ENCODE peak calls at places on chromosomes 12 and 14, in nine cellular contexts. X, P, G, L, D, E, K, W and U are unnamed samples.

GRCh38 chr12:48997719-48998496 is 1.3 kb downstream of the DDN start:
- DNase-seq in E (no peak), D (no peak), W (peak), K (no peak), X (no peak), G (no peak), P (no peak), L (no peak), U (peak)

GRCh38 chr12:98737327-98737722 is 92.2 kb downstream of the APAF1 start:
- DNase-seq in P (no peak), D (no peak), X (no peak), G (no peak), W (no peak), E (no peak), L (no peak), K (no peak), U (no peak)

GRCh38 chr12:47820631-47821345 is 1.1 kb upstream of the HDAC7 start:
- DNase-seq in P (no peak), K (peak), D (peak), X (peak), L (no peak), E (peak), W (peak), G (no peak), U (peak)

GRCh38 chr12:2959508-2960431 is 573 bp downstream of the TEAD4 start:
- DNase-seq in D (peak), K (peak), L (no peak), P (no peak), G (peak), W (peak), E (peak), X (peak), U (peak)

GRCh38 chr14:96762650-96763049 is 34.5 kb upstream of the VRK1 start:
- DNase-seq in E (no peak), L (no peak), X (peak), D (peak), P (peak), K (no peak), W (no peak), G (peak), U (no peak)

GRCh38 chr12:54890339-54890738 is 36.0 kb downstream of the MUCL1 start:
- DNase-seq in L (no peak), D (no peak), X (no peak), E (no peak), P (no peak), W (no peak), G (peak), K (no peak), U (no peak)

GRCh38 chr12:124143726-124144125 is 151.2 kb upstream of the RFLNA start:
- DNase-seq in W (no peak), P (no peak), G (no peak), X (no peak), E (no peak), L (no peak), K (no peak), D (peak), U (no peak)

GRCh38 chr14:71466942-71467341 is 465.3 kb upstream of the RGS6 start:
- DNase-seq in L (no peak), D (no peak), E (no peak), X (peak), W (no peak), G (no peak), P (no peak), K (no peak), U (no peak)

GRCh38 chr12:495466-495865 is 35.7 kb downstream of the B4GALNT3 start:
- DNase-seq in L (no peak), W (no peak), D (no peak), K (no peak), X (no peak), G (no peak), P (no peak), E (no peak), U (no peak)

GRCh38 chr12:56221757-56222530 is at the start of gene RNF41:
- DNase-seq in K (peak), L (peak), X (peak), W (peak), E (peak), D (peak), P (peak), G (peak), U (peak)

GRCh38 chr14:66568220-66568619 is 60.3 kb downstream of the GPHN start:
- DNase-seq in G (no peak), X (no peak), E (no peak), P (no peak), L (no peak), D (no peak), K (no peak), W (no peak), U (no peak)

GRCh38 chr12:102437511-102437910 is 42.9 kb downstream of the IGF1 start:
- DNase-seq in X (no peak), D (no peak), G (no peak), K (no peak), E (no peak), P (no peak), W (no peak), L (no peak), U (no peak)

GRCh38 chr14:105064721-105065143 is 498 bp downstream of the GPR132 start:
- DNase-seq in P (no peak), K (peak), G (no peak), L (no peak), D (no peak), W (no peak), E (peak), X (no peak), U (no peak)

GRCh38 chr14:81406863-81407262 is 6.7 kb upstream of the STON2 start:
- DNase-seq in D (no peak), E (peak), W (peak), X (peak), L (no peak), K (no peak), G (no peak), P (no peak), U (no peak)

GRCh38 chr12:120598674-120599463 is 17.7 kb upstream of the POP5 start:
- DNase-seq in G (no peak), L (no peak), E (no peak), P (no peak), D (no peak), X (peak), W (no peak), K (no peak), U (no peak)

GRCh38 chr14:60317609-60318008 is 68.6 kb downstream of the PPM1A start:
- DNase-seq in K (no peak), W (no peak), G (peak), E (no peak), L (no peak), D (no peak), X (no peak), P (no peak), U (no peak)

GRCh38 chr14:71532349-71532748 is 399.9 kb upstream of the RGS6 start:
- DNase-seq in L (no peak), X (peak), E (no peak), P (no peak), G (no peak), K (no peak), W (no peak), D (no peak), U (peak)

GRCh38 chr12:9340422-9341259 is 132.4 kb upstream of the PZP start:
- DNase-seq in P (no peak), W (no peak), K (no peak), E (no peak), G (no peak), L (no peak), D (no peak), X (peak), U (no peak)

GRCh38 chr14:100747021-100747586 is 20.4 kb downstream of the DLK1 start:
- DNase-seq in L (no peak), K (no peak), X (peak), P (no peak), W (peak), G (peak), E (peak), D (peak), U (no peak)

GRCh38 chr12:124175731-124176130 is 119.2 kb upstream of the RFLNA start:
- DNase-seq in D (no peak), K (no peak), P (no peak), X (no peak), E (no peak), W (no peak), L (no peak), G (no peak), U (no peak)

GRCh38 chr12:18262514-18262913 is 1.2 kb downstream of the PIK3C2G start:
- DNase-seq in G (no peak), W (no peak), K (no peak), L (no peak), X (no peak), P (no peak), E (no peak), D (no peak), U (no peak)

GRCh38 chr12:51388066-51388799 is 3.0 kb downstream of the GALNT6 start:
- DNase-seq in D (no peak), P (peak), X (peak), L (no peak), K (peak), G (peak), W (no peak), E (peak), U (no peak)

GRCh38 chr12:88144546-88145468 is 2.7 kb downstream of the TMTC3 start:
- DNase-seq in G (no peak), K (no peak), W (no peak), P (no peak), E (no peak), D (no peak), X (no peak), L (no peak), U (no peak)

GRCh38 chr12:119691202-119691846 is 23.4 kb downstream of the PRKAB1 start:
- DNase-seq in W (no peak), X (no peak), D (no peak), K (no peak), P (no peak), E (peak), L (no peak), G (no peak), U (no peak)

GRCh38 chr12:72264548-72265175 is 7.5 kb upstream of the TRHDE start:
- DNase-seq in D (no peak), K (no peak), G (no peak), L (no peak), X (no peak), E (no peak), W (no peak), P (no peak), U (no peak)

GRCh38 chr12:6536894-6537579 is 2.7 kb downstream of the GAPDH start:
- DNase-seq in P (no peak), X (no peak), E (no peak), W (no peak), D (no peak), G (no peak), L (no peak), K (no peak), U (no peak)

GRCh38 chr12:8609061-8609570 is 3.5 kb downstream of the AICDA start:
- DNase-seq in L (no peak), W (no peak), D (no peak), E (no peak), X (peak), K (no peak), G (no peak), P (peak), U (no peak)

GRCh38 chr14:44756577-44756976 is 205.2 kb downstream of the KLHL28 start:
- DNase-seq in G (no peak), E (no peak), P (no peak), L (no peak), X (no peak), D (no peak), W (no peak), K (no peak), U (no peak)

GRCh38 chr12:120763250-120763649 is 37.6 kb downstream of the ACADS start:
- DNase-seq in E (no peak), W (no peak), X (no peak), G (no peak), K (no peak), L (no peak), D (no peak), P (no peak), U (no peak)

GRCh38 chr12:109753959-109754358 is 40.3 kb downstream of the FAM222A start:
- DNase-seq in G (no peak), L (no peak), K (no peak), X (no peak), P (no peak), E (no peak), D (no peak), W (no peak), U (no peak)

GRCh38 chr12:64180951-64181350 is 41.1 kb downstream of the KICS2 start:
- DNase-seq in K (peak), G (no peak), W (no peak), D (no peak), L (no peak), X (peak), P (no peak), E (no peak), U (no peak)

GRCh38 chr14:65041434-65041915 is 54.8 kb downstream of the FNTB start:
- DNase-seq in D (no peak), W (no peak), L (no peak), K (no peak), G (no peak), X (no peak), P (no peak), E (no peak), U (no peak)

GRCh38 chr12:73902270-73902669 is 635.4 kb upstream of the ATXN7L3B start:
- DNase-seq in E (no peak), D (no peak), X (no peak), K (no peak), G (no peak), W (no peak), L (no peak), P (no peak), U (no peak)

GRCh38 chr12:120944645-120945217 is 33.6 kb upstream of the HNF1A start:
- DNase-seq in W (peak), K (peak), G (peak), E (no peak), P (no peak), D (peak), X (no peak), L (peak), U (peak)

GRCh38 chr12:54650409-54650808 is 2.2 kb upstream of the DCD start:
- DNase-seq in D (no peak), X (peak), K (no peak), G (no peak), P (no peak), E (no peak), L (no peak), W (no peak), U (no peak)

GRCh38 chr12:31220633-31221565 is 105.1 kb downstream of the SINHCAF start:
- DNase-seq in P (no peak), D (no peak), X (peak), G (peak), W (no peak), E (no peak), L (no peak), K (no peak), U (peak)

GRCh38 chr14:86712176-86712575 is 1182.2 kb downstream of the FLRT2 start:
- DNase-seq in D (no peak), P (no peak), G (no peak), X (no peak), W (no peak), L (no peak), E (no peak), K (no peak), U (no peak)

GRCh38 chr12:28390716-28391452 is 200.6 kb downstream of the CCDC91 start:
- DNase-seq in E (no peak), K (peak), L (no peak), G (no peak), W (no peak), P (no peak), D (no peak), X (no peak), U (no peak)

GRCh38 chr12:96034631-96035282 is 630 bp downstream of the LTA4H start:
- DNase-seq in W (no peak), E (no peak), P (peak), X (peak), D (peak), K (no peak), L (no peak), G (no peak), U (peak)